ENCODE peak calls at places on chromosomes 7 and 10, in seven cellular contexts. J is iPS DF 6.9, A is ascending aorta, K is cardiac muscle cell, W is spleen, Z is keratinocyte, X is hepatocyte. M is an unnamed sample. For H3K36me3, the result is how much of the 10 kb centered on the place peaks cover.

GRCh38 chr7:47846117-47846836 is 102.0 kb downstream of the PKD1L1 start:
- DNase-seq in A (no peak), X (no peak), Z (no peak), J (no peak), K (peak), W (no peak), M (no peak)

GRCh38 chr7:46725838-46726237 is 804.8 kb upstream of the IGFBP3 start:
- DNase-seq in X (no peak), J (no peak), K (peak), A (no peak), W (no peak), Z (no peak), M (no peak)

GRCh38 chr7:12549106-12549505 is 21.4 kb upstream of the SCIN start:
- DNase-seq in X (no peak), J (no peak), W (no peak), A (no peak), K (no peak), Z (no peak), M (no peak)

GRCh38 chr10:20058135-20058534 is 241.9 kb downstream of the PLXDC2 start:
- DNase-seq in J (no peak), W (no peak), K (no peak), X (no peak), A (no peak), Z (no peak), M (no peak)

GRCh38 chr7:150927954-150928340 is 50.2 kb downstream of the KCNH2 start:
- DNase-seq in X (no peak), A (no peak), K (peak), W (no peak), Z (no peak), J (no peak), M (no peak)

GRCh38 chr10:33720161-33720560 is 385.7 kb upstream of the NRP1 start:
- DNase-seq in K (no peak), X (no peak), A (no peak), J (no peak), W (no peak), Z (no peak), M (no peak)

GRCh38 chr10:8055420-8056349 is 1.2 kb downstream of the GATA3 start:
- DNase-seq in K (no peak), X (peak), W (peak), Z (no peak), J (no peak), A (no peak), M (no peak)

GRCh38 chr7:26664735-26665420 is 199.5 kb downstream of the SKAP2 start:
- DNase-seq in A (no peak), X (peak), K (peak), W (peak), J (no peak), Z (no peak), M (no peak)

GRCh38 chr10:101566333-101567164 is 21.5 kb downstream of the POLL start:
- DNase-seq in Z (no peak), A (peak), J (no peak), K (peak), W (no peak), X (no peak), M (peak)

GRCh38 chr7:134669845-134670373 is 23.3 kb downstream of the BPGM start:
- DNase-seq in A (peak), Z (peak), K (peak), W (no peak), X (peak), J (no peak), M (peak)

GRCh38 chr10:129968020-129968861 is 4.2 kb upstream of the EBF3 start:
- DNase-seq in Z (no peak), W (peak), A (no peak), J (no peak), K (no peak), X (no peak), M (no peak)

GRCh38 chr7:132336797-132337196 is 239.5 kb downstream of the PLXNA4 start:
- DNase-seq in A (no peak), J (no peak), X (peak), K (no peak), W (no peak), Z (no peak), M (no peak)

GRCh38 chr7:27889800-27890199 is 149.8 kb downstream of the TAX1BP1 start:
- DNase-seq in A (no peak), K (no peak), Z (no peak), J (no peak), W (no peak), X (no peak), M (no peak)

GRCh38 chr10:26725837-26726727 is 28.6 kb downstream of the PDSS1 start:
- DNase-seq in W (peak), X (peak), A (no peak), Z (no peak), J (peak), K (peak), M (peak)

GRCh38 chr7:133688483-133689239 is 435.8 kb downstream of the EXOC4 start:
- DNase-seq in W (no peak), J (no peak), K (peak), Z (no peak), A (no peak), X (no peak), M (no peak)

GRCh38 chr7:115086146-115086841 is 164.4 kb downstream of the MDFIC start:
- DNase-seq in X (no peak), A (no peak), Z (no peak), K (no peak), J (no peak), W (no peak), M (no peak)

GRCh38 chr10:68137174-68137573 is 27.9 kb downstream of the MYPN start:
- DNase-seq in X (no peak), J (no peak), K (no peak), A (no peak), W (no peak), Z (no peak), M (no peak)

GRCh38 chr7:119197872-119198527 is 973.5 kb downstream of the ANKRD7 start:
- DNase-seq in K (peak), J (peak), A (no peak), Z (peak), X (peak), W (no peak), M (peak)

GRCh38 chr7:140200102-140200989 is 23.6 kb upstream of the KDM7A start:
- DNase-seq in W (no peak), A (peak), J (no peak), Z (peak), X (no peak), K (peak), M (peak)

GRCh38 chr7:38880035-38880434 is 29.0 kb downstream of the VPS41 start:
- DNase-seq in X (no peak), J (no peak), A (no peak), W (no peak), K (no peak), Z (no peak), M (no peak)

GRCh38 chr10:97584060-97584797 is at the start of gene HOGA1:
- DNase-seq in A (peak), J (peak), X (peak), W (peak), Z (peak), K (peak), M (peak)

GRCh38 chr7:130844811-130845580 is 111.0 kb upstream of the KLF14 start:
- DNase-seq in K (peak), W (no peak), A (no peak), Z (peak), J (no peak), X (no peak), M (peak)

GRCh38 chr7:157017639-157018327 is 7.3 kb upstream of the MNX1 start:
- DNase-seq in A (no peak), K (no peak), W (no peak), Z (no peak), J (no peak), X (no peak), M (no peak)

GRCh38 chr10:114199239-114199638 is 20.1 kb downstream of the TDRD1 start:
- DNase-seq in A (no peak), X (no peak), W (no peak), K (no peak), Z (no peak), J (no peak), M (no peak)

GRCh38 chr10:118209215-118209614 is 132.9 kb downstream of the FAM204A start:
- DNase-seq in K (no peak), W (no peak), J (no peak), Z (no peak), X (no peak), A (no peak), M (peak)

GRCh38 chr7:117012284-117013174 is 59.2 kb downstream of the ST7 start:
- DNase-seq in X (peak), J (no peak), Z (no peak), K (peak), A (no peak), W (no peak), M (no peak)

GRCh38 chr7:147640821-147641220 is 949.7 kb upstream of the C7orf33 start:
- DNase-seq in Z (no peak), A (no peak), K (no peak), J (no peak), X (no peak), W (no peak), M (no peak)

GRCh38 chr7:29622335-29623265 is 59.0 kb downstream of the PRR15 start:
- DNase-seq in A (no peak), X (peak), J (no peak), W (no peak), K (peak), Z (peak), M (no peak)

GRCh38 chr7:106736123-106736507 is 75.2 kb upstream of the CCDC71L start:
- DNase-seq in K (no peak), X (no peak), W (no peak), J (no peak), A (no peak), Z (no peak), M (no peak)

GRCh38 chr7:106735637-106736036 is 74.7 kb upstream of the CCDC71L start:
- DNase-seq in W (no peak), K (no peak), Z (no peak), X (no peak), A (no peak), J (no peak), M (no peak)

GRCh38 chr7:106732045-106732444 is 71.1 kb upstream of the CCDC71L start:
- DNase-seq in K (no peak), X (no peak), Z (no peak), W (no peak), A (no peak), J (no peak), M (no peak)

GRCh38 chr7:106736508-106737201 is 75.7 kb upstream of the CCDC71L start:
- DNase-seq in Z (peak), W (no peak), A (no peak), X (peak), K (peak), J (peak), M (no peak)

DNA sequence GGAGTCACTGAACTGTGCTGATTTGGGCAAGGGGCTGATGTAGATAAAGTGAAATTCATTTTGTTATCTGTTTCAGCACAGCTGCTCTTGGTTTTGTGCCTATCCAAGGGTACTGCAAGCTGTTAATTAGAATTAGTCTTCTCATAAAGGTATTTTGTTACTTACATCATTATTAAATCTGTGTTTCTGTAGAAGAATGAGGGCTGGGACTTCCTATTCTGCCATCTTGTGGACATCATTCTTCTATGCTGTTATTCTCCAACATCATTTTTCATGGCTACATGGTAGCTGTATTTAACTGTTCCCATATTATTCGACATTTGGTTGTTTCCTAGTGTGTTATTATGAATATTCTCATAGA is 76.2 kb upstream of the CCDC71L start:
- DNase-seq in Z (no peak), J (no peak), W (no peak), X (no peak), A (no peak), K (peak), M (no peak)
- H3K36me3 ChIP-seq in Z (under half), J (under half), W (under half), X (under half), A (under half), K (under half), M (under half)

DNA sequence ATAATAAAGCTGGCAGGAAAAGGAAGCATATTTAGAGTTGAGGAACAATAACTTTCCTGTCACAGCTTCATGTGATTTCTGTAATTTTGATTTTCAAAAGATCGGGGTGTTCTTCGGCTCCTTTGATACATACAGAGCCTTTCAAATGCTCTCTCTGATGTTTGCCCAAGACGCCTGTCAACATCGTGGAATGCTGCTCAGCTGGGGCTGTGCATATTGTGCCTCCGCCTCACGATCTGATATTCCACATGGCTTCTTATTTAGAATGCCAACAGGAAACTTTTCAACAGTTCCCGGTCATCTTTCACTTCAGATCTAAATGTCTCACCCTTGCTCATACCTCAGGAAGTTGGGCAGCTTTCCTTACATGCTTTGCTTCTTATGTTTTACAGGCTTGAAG is 7.3 kb downstream of the NPY start:
- DNase-seq in J (no peak), Z (no peak), K (no peak), W (no peak), A (no peak), X (no peak), M (no peak)
- H3K36me3 ChIP-seq in J (under half), Z (under half), K (under half), W (under half), A (under half), X (under half), M (under half)

DNA sequence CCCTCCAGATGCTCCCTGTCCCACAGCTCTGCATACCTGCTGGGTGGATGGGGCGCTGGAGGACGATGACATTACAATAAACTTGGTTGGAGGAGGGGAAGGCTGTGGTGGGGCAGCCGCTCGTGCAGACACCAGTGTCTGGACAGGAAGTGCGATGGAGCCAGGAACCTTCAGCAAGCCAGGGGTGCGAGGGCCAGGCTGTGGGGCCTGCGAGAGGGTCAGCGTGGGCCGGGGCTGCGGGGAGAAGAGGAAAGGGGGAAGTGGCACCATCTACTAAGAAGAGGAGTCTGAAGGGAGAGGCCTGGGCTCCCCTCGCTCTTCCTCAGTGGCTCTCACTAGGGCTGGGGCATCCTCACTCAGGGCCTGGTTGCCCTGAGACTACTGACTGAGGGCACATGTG is 6.4 kb downstream of the AP4M1 start:
- DNase-seq in W (no peak), Z (no peak), K (no peak), A (no peak), X (no peak), J (no peak), M (no peak)
- H3K36me3 ChIP-seq in W (half or more), Z (under half), K (under half), A (half or more), X (under half), J (under half), M (under half)

GRCh38 chr10:92619368-92619767 is 26.4 kb downstream of the KIF11 start:
- DNase-seq in Z (no peak), A (no peak), X (no peak), K (no peak), W (no peak), J (no peak), M (no peak)

DNA sequence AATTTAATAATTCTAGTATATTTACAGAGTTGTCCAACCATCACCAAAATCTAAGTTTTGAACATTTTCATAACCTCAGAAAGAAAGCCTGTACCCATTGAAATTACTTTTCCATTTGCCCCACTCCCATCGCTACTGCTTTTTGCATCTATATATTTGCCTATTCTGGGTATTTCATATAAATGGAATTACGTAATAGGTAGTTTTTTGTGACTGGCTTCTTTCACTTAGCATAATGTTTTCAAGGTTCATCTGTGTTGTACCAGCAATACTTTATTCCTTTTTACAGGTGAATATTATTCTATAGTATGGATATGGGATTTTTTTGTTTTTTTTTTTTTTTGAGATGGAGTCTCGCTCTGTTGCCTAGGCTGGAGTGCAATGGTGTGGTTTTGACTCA is 22.6 kb downstream of the KIF11 start:
- DNase-seq in A (no peak), Z (no peak), K (no peak), X (no peak), J (no peak), W (no peak), M (no peak)
- H3K36me3 ChIP-seq in A (under half), Z (under half), K (under half), X (under half), J (under half), W (half or more), M (half or more)

GRCh38 chr10:124624456-124624855 is 119.7 kb downstream of the FAM53B start:
- DNase-seq in W (no peak), X (no peak), K (no peak), A (no peak), Z (no peak), J (no peak), M (no peak)
- H3K36me3 ChIP-seq in W (half or more), X (under half), K (under half), A (under half), Z (under half), J (under half), M (under half)